ENCODE peak calls at places on chromosome 6, in nine cellular contexts. P is right lobe of liver; T is CD8-positive, alpha-beta T cell; Z is PC-3; Q is ovary; L is astrocyte of the cerebellum; R is colonic mucosa; O is lung; J is Peyer's patch. B is an unnamed sample.

GRCh38 chr6:110002676-110003075 is 24.6 kb downstream of the GPR6 start:
- DNase-seq in P (no peak), T (no peak), Z (peak; percentile 7), Q (no peak), L (no peak), R (no peak), O (no peak), J (no peak), B (no peak)

GRCh38 chr6:36940027-36940426 is 14.5 kb upstream of the PI16 start:
- DNase-seq in P (peak; percentile 24), T (no peak), Z (no peak), Q (no peak), L (no peak), R (no peak), O (no peak), J (peak; percentile 33), B (no peak)

GRCh38 chr6:124926435-124926834 is 35.8 kb upstream of the RNF217 start:
- DNase-seq in P (no peak), T (no peak), Z (no peak), Q (no peak), L (no peak), R (no peak), O (no peak), J (no peak), B (no peak)

GRCh38 chr6:31897612-31898199 is at the start of gene EHMT2:
- DNase-seq in P (peak; percentile 89), T (peak; percentile 86), Z (peak; percentile 89), Q (peak; percentile 86), L (peak; percentile 37), R (peak; percentile 90), O (peak; percentile 85), J (peak; percentile 92), B (peak; percentile 94)

GRCh38 chr6:1313364-1313754 is 1.5 kb downstream of the FOXQ1 start:
- DNase-seq in P (no peak), T (no peak), Z (no peak), Q (no peak), L (no peak), R (no peak), O (no peak), J (no peak), B (peak; percentile 52)

GRCh38 chr6:73954843-73955242 is 258.8 kb downstream of the CD109 start:
- DNase-seq in P (no peak), T (no peak), Z (no peak), Q (no peak), L (no peak), R (no peak), O (no peak), J (no peak), B (no peak)

GRCh38 chr6:145060687-145061086 is 674.6 kb downstream of the EPM2A start:
- DNase-seq in P (no peak), T (no peak), Z (no peak), Q (no peak), L (no peak), R (no peak), O (no peak), J (no peak), B (no peak)

GRCh38 chr6:45327956-45328522 is at the start of gene RUNX2:
- DNase-seq in P (no peak), T (no peak), Z (peak; percentile 59), Q (no peak), L (peak; percentile 97), R (no peak), O (no peak), J (no peak), B (peak; percentile 44)

GRCh38 chr6:34090495-34090894 is 55.4 kb downstream of the GRM4 start:
- DNase-seq in P (no peak), T (no peak), Z (no peak), Q (no peak), L (no peak), R (no peak), O (no peak), J (no peak), B (no peak)

GRCh38 chr6:100228437-100229424 is 234.7 kb upstream of the MCHR2 start:
- DNase-seq in P (peak; percentile 80), T (peak; percentile 23), Z (peak; percentile 78), Q (peak; percentile 13), L (no peak), R (peak; percentile 82), O (peak; percentile 72), J (peak; percentile 80), B (peak; percentile 77)

GRCh38 chr6:135748189-135748588 is 103.3 kb upstream of the PDE7B start:
- DNase-seq in P (no peak), T (no peak), Z (no peak), Q (no peak), L (no peak), R (no peak), O (no peak), J (no peak), B (no peak)

GRCh38 chr6:105601541-105602174 is 198.8 kb upstream of the PREP start:
- DNase-seq in P (no peak), T (no peak), Z (no peak), Q (no peak), L (peak; percentile 87), R (peak; percentile 44), O (peak; percentile 70), J (peak; percentile 73), B (peak; percentile 98)

GRCh38 chr6:130138909-130139242 is 83.9 kb downstream of the SAMD3 start:
- DNase-seq in P (no peak), T (no peak), Z (no peak), Q (no peak), L (no peak), R (no peak), O (no peak), J (no peak), B (no peak)

GRCh38 chr6:168865522-168865921 is 388.1 kb downstream of the THBS2 start:
- DNase-seq in P (no peak), T (no peak), Z (no peak), Q (no peak), L (no peak), R (no peak), O (no peak), J (no peak), B (no peak)

GRCh38 chr6:168867247-168868102 is 386.2 kb downstream of the THBS2 start:
- DNase-seq in P (no peak), T (no peak), Z (no peak), Q (no peak), L (no peak), R (no peak), O (no peak), J (peak; percentile 3), B (no peak)

GRCh38 chr6:168863467-168863866 is 390.2 kb downstream of the THBS2 start:
- DNase-seq in P (no peak), T (no peak), Z (no peak), Q (no peak), L (no peak), R (no peak), O (no peak), J (no peak), B (no peak)

GRCh38 chr6:168864541-168865495 is 388.8 kb downstream of the THBS2 start:
- DNase-seq in P (no peak), T (no peak), Z (no peak), Q (no peak), L (no peak), R (no peak), O (no peak), J (peak; percentile 4), B (no peak)

DNA sequence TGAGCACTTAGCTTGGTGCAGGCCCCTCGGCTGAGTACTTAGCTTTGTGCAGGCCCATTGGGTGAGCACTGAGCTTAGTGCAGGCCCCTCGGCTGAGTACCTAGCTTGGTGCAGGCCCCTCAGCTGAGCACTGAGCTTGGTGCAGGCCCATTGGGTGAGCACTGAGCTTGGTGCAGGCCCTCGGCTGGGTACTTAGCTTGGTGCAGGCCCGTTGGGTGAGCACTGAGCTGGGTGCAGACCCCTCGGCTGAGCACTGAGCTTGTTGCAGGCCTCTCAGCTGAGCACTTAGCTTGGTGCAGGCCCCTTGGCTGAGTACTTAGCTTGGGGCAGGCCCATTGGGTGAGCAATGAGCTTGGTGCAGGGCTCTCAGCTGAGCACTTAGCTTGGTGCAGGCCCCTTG is 387.1 kb downstream of the THBS2 start:
- DNase-seq in P (no peak), T (no peak), Z (no peak), Q (no peak), L (no peak), R (no peak), O (no peak), J (peak; percentile 36), B (no peak)
- H3K4me3 ChIP-seq in P (no peak overlapping the region), T (no peak overlapping the region), Z (no peak overlapping the region), Q (no peak overlapping the region), L (no peak overlapping the region), R (no peak overlapping the region), O (no peak overlapping the region), J (no peak overlapping the region), B (no peak overlapping the region)

GRCh38 chr6:144033816-144034540 is 25.9 kb upstream of the PLAGL1 start:
- DNase-seq in P (no peak), T (no peak), Z (peak; percentile 42), Q (no peak), L (peak; percentile 45), R (no peak), O (no peak), J (no peak), B (peak; percentile 94)

GRCh38 chr6:144036064-144036873 is 28.2 kb upstream of the PLAGL1 start:
- DNase-seq in P (no peak), T (no peak), Z (no peak), Q (no peak), L (no peak), R (peak; percentile 43), O (peak; percentile 35), J (peak; percentile 51), B (peak; percentile 32)
- TF ChIP-seq CTCF in P (no peak), T (no peak), Z (no peak), Q (no peak), L (no peak), R (no peak), O (no peak), J (no peak), B (peak; percentile 3)

GRCh38 chr6:158853872-158854213 is 34.7 kb upstream of the EZR start:
- DNase-seq in P (no peak), T (no peak), Z (no peak), Q (no peak), L (no peak), R (no peak), O (no peak), J (no peak), B (no peak)
- H3K4me3 ChIP-seq in P (no peak overlapping the region), T (peak overlapping the region; percentile 7), Z (peak overlapping the region; percentile 26), Q (no peak overlapping the region), L (no peak overlapping the region), R (no peak overlapping the region), O (no peak overlapping the region), J (peak overlapping the region; percentile 43), B (no peak overlapping the region)

GRCh38 chr6:46410330-46410953 is 80.8 kb downstream of the RCAN2 start:
- DNase-seq in P (no peak), T (no peak), Z (peak; percentile 62), Q (no peak), L (peak; percentile 11), R (peak; percentile 36), O (no peak), J (no peak), B (peak; percentile 64)

GRCh38 chr6:46414398-46414797 is 76.9 kb downstream of the RCAN2 start:
- DNase-seq in P (no peak), T (no peak), Z (no peak), Q (no peak), L (no peak), R (no peak), O (no peak), J (no peak), B (no peak)

GRCh38 chr6:46411798-46412197 is 79.5 kb downstream of the RCAN2 start:
- DNase-seq in P (no peak), T (no peak), Z (no peak), Q (no peak), L (no peak), R (no peak), O (no peak), J (no peak), B (no peak)

GRCh38 chr6:46407785-46408530 is 83.3 kb downstream of the RCAN2 start:
- DNase-seq in P (no peak), T (no peak), Z (no peak), Q (no peak), L (no peak), R (no peak), O (no peak), J (no peak), B (peak; percentile 18)

GRCh38 chr6:46412662-46413061 is 78.6 kb downstream of the RCAN2 start:
- DNase-seq in P (no peak), T (no peak), Z (peak; percentile 17), Q (no peak), L (no peak), R (no peak), O (no peak), J (no peak), B (no peak)
- TF ChIP-seq CTCF in P (no peak), T (no peak), Z (no peak), Q (no peak), L (no peak), R (no peak), O (no peak), J (no peak), B (no peak)